ENCODE peak calls at places on chromosomes 13 and 19, in five cellular contexts. O, M, C, X and Q are unnamed samples.

GRCh38 chr13:106352850-106353249 is 182.6 kb downstream of the EFNB2 start:
- DNase-seq in C (no peak), O (no peak), X (no peak), M (no peak), Q (no peak)

GRCh38 chr13:99158846-99159245 is 41.8 kb upstream of the UBAC2 start:
- DNase-seq in M (no peak), X (no peak), C (no peak), O (no peak), Q (no peak)

GRCh38 chr13:21583496-21583895 is 20.5 kb downstream of the MICU2 start:
- DNase-seq in C (no peak), M (peak; percentile 44), X (no peak), O (no peak), Q (no peak)

GRCh38 chr13:59416561-59416960 is 747.2 kb downstream of the DIAPH3 start:
- DNase-seq in M (no peak), C (no peak), O (no peak), X (no peak), Q (no peak)

GRCh38 chr13:35356572-35356971 is 119.9 kb downstream of the MAB21L1 start:
- DNase-seq in O (no peak), X (no peak), M (no peak), C (no peak), Q (no peak)

GRCh38 chr13:31722684-31723083 is 16.6 kb upstream of the RXFP2 start:
- DNase-seq in M (no peak), X (no peak), O (no peak), C (no peak), Q (peak; percentile 68)

GRCh38 chr13:114129649-114130062 is 2.8 kb downstream of the RASA3 start:
- DNase-seq in O (no peak), M (no peak), C (no peak), X (no peak), Q (no peak)

GRCh38 chr13:114303700-114304327 is 10.5 kb upstream of the CHAMP1 start:
- DNase-seq in C (no peak), O (no peak), X (peak; percentile 32), M (no peak), Q (no peak)

GRCh38 chr13:102197193-102197592 is 204.7 kb downstream of the FGF14 start:
- DNase-seq in O (no peak), C (no peak), M (peak; percentile 1), X (no peak), Q (no peak)

GRCh38 chr19:12195501-12195860 is 32.6 kb downstream of the ZNF136 start:
- DNase-seq in M (no peak), C (no peak), X (no peak), O (no peak), Q (no peak)

GRCh38 chr19:40621283-40621682 is 20.1 kb downstream of the LTBP4 start:
- DNase-seq in C (no peak), X (no peak), M (no peak), O (no peak), Q (no peak)

GRCh38 chr19:8460516-8461298 is 15.9 kb downstream of the HNRNPM start:
- DNase-seq in M (no peak), C (no peak), O (no peak), X (no peak), Q (no peak)

GRCh38 chr19:45637890-45638667 is 1.1 kb downstream of the EML2 start:
- DNase-seq in X (no peak), M (no peak), O (no peak), C (no peak), Q (no peak)

GRCh38 chr13:27036236-27036981 is 135.2 kb downstream of the USP12 start:
- DNase-seq in O (no peak), C (no peak), M (no peak), X (no peak), Q (no peak)

GRCh38 chr19:39372047-39372802 is 18.7 kb downstream of the PAF1 start:
- DNase-seq in O (no peak), C (no peak), X (no peak), M (no peak), Q (no peak)

GRCh38 chr19:30799854-30800755 is 427.9 kb downstream of the ZNF536 start:
- DNase-seq in O (no peak), M (peak; percentile 3), C (peak; percentile 77), X (peak; percentile 90), Q (no peak)

GRCh38 chr13:25447396-25447795 is 75.6 kb downstream of the ATP8A2 start:
- DNase-seq in C (no peak), X (no peak), O (no peak), M (no peak), Q (no peak)

DNA sequence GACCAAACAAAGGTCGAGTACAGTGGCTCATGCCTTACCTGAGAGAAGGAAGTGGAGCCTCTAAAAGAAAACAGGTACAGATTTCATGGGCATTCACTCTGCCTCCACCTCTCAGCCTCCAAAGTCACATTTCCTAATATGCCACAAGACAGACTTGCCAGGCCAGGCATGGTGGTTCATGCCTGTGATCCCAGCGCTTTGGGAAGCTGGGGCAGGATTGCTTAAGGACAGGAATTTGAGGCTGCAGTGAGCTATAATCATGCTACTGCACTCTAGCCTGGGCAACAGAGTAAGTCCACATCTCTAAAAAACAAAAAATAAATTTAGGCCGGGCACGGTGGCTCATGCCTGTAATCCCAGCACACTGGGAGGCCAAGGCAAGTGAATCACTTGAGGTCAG is 10.9 kb upstream of the DNMT1 start:
- DNase-seq in X (no peak), M (no peak), C (no peak), O (no peak), Q (no peak)
- TF ChIP-seq USF2 in X (no peak), M (no peak), C (no peak), O (no peak), Q (no peak)

DNA sequence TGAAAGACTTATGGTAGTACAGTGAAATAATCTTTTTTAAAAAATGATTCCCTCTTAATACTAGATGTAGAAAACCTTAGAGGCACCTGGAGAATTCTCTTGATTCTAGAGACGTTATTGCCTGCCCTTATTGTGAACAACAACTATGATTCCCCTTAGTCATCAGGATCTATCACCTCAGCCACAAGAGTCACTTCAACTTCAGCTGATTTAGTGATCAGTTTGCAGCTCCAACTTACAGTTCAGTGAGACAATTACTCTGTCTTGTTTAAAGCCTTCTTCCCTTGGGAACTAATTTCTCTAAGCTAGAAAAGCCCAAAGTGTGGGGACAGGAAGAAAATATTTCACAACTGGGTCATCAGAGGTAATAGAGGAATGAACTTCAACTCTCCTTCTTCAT is 254.3 kb upstream of the SLITRK1 start:
- DNase-seq in C (no peak), M (no peak), O (no peak), X (no peak), Q (no peak)
- TF ChIP-seq JUND in C (no peak), M (no peak), O (no peak), X (no peak), Q (no peak)

DNA sequence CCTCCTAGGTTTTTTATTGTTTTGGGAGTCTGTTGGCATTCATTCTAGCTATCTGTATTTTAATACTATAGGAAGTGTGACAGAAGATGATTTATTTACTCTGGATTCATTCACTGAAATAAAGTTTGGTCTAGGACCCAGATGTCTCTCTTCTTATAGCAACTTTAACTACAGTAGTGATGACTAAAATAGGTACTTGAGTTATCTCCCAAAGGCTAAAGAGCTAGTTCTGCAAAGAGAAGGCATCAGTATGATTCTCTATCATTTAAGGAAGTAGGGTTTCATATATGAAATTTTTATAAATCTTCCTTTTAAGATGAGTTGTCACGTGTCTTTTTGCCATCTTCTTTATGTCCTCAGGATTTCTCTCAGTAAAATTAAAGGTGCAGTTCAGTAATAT is 507.4 kb downstream of the KCTD12 start:
- DNase-seq in C (no peak), X (no peak), O (no peak), M (no peak), Q (no peak)
- TF ChIP-seq USF2 in C (no peak), X (no peak), O (no peak), M (no peak), Q (no peak)

GRCh38 chr19:18440421-18440877 is 2.5 kb upstream of the ISYNA1 start:
- DNase-seq in O (no peak), M (peak; percentile 57), C (no peak), X (no peak), Q (peak; percentile 64)

GRCh38 chr19:18439910-18440237 is 1.9 kb upstream of the ISYNA1 start:
- DNase-seq in O (no peak), C (no peak), M (no peak), X (no peak), Q (no peak)

GRCh38 chr19:18437481-18438330 is at the start of gene ISYNA1:
- DNase-seq in O (no peak), M (peak; percentile 14), C (peak; percentile 84), X (peak; percentile 89), Q (peak; percentile 94)

GRCh38 chr19:18438331-18439024 is 545 bp upstream of the ISYNA1 start:
- DNase-seq in C (peak; percentile 74), O (no peak), M (peak; percentile 63), X (peak; percentile 78), Q (no peak)

GRCh38 chr19:18439025-18439909 is 1.3 kb upstream of the ISYNA1 start:
- DNase-seq in X (no peak), C (no peak), O (no peak), M (peak; percentile 72), Q (no peak)
- TF ChIP-seq JUND in X (no peak), C (no peak), O (no peak), M (no peak), Q (no peak)

GRCh38 chr19:4573682-4574081 is 14.2 kb upstream of the SEMA6B start:
- DNase-seq in C (no peak), X (no peak), O (no peak), M (no peak), Q (no peak)

GRCh38 chr19:4575978-4576933 is 16.8 kb upstream of the SEMA6B start:
- DNase-seq in X (peak; percentile 96), M (peak; percentile 61), C (peak; percentile 74), O (no peak), Q (peak; percentile 85)

GRCh38 chr19:4577020-4577782 is 17.7 kb upstream of the SEMA6B start:
- DNase-seq in X (peak; percentile 55), C (peak; percentile 53), O (no peak), M (no peak), Q (peak; percentile 55)

GRCh38 chr19:4578552-4579248 is 19.2 kb upstream of the SEMA6B start:
- DNase-seq in M (no peak), X (no peak), C (no peak), O (no peak), Q (peak; percentile 24)

DNA sequence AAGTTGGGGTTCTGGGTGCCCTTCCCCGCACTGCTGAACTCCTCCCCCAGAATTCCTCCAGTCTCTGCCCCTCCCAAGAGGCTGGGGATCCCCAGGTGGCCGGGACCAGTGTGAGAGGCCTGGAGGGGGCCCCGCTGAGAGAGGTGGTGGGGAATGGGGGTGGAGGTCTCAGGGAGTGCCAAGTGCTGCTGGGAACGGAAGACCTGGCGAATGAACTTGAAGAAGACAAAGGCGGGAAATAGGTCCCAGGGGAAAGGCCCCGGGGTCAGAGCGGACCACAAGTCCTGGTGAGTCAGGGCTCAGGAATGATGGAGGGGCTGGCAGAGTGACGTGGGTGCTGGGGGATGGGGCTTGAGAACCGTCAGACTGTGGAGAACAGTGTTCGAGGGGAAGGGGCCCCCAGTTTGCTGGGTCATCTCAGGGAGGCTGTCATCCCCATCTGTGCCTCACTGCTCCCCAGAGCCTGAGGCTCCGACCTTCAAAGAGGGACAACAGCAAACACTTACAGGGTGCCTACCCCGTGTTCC is 15.8 kb upstream of the SEMA6B start:
- DNase-seq in M (peak; percentile 70), C (peak; percentile 74), X (peak; percentile 76), O (no peak), Q (peak; percentile 58)
- TF ChIP-seq USF2 in M (no peak), C (no peak), X (no peak), O (no peak), Q (no peak)